ENCODE peak calls at places on chromosomes 11 and 22, in nine cellular contexts. One of them, this sample, is unnamed.

GRCh38 chr22:27727673-27728451 is 73.7 kb downstream of the MN1 start:
- DNase-seq in NCI-H2081: no peak
- DNase-seq in NCI-H1105: no peak
- DNase-seq in glutamatergic neuron: no peak
- DNase-seq in putamen: no peak
- DNase-seq in CD8-positive, alpha-beta T cell: no peak
- DNase-seq in activated CD4-positive, CD25-positive, alpha-beta regulatory T cell treated with anti-CD3 and anti-CD28 coated beads, Interleukin-2, amount 50 U/mL, for 72 hours: no peak
- DNase-seq in AG20443: no peak
- DNase-seq in DMS153: no peak
- DNase-seq in this sample: no peak

GRCh38 chr11:1392561-1392960 is 2.8 kb downstream of the BRSK2 start:
- DNase-seq in AG20443: no peak
- DNase-seq in CD8-positive, alpha-beta T cell: no peak
- DNase-seq in activated CD4-positive, CD25-positive, alpha-beta regulatory T cell treated with anti-CD3 and anti-CD28 coated beads, Interleukin-2, amount 50 U/mL, for 72 hours: no peak
- DNase-seq in DMS153: no peak
- DNase-seq in putamen: no peak
- DNase-seq in NCI-H1105: no peak
- DNase-seq in NCI-H2081: no peak
- DNase-seq in glutamatergic neuron: no peak
- DNase-seq in this sample: no peak

GRCh38 chr22:35657571-35658312 is 9.5 kb downstream of the APOL6 start:
- DNase-seq in DMS153: no peak
- DNase-seq in putamen: no peak
- DNase-seq in NCI-H2081: no peak
- DNase-seq in AG20443: no peak
- DNase-seq in CD8-positive, alpha-beta T cell: no peak
- DNase-seq in NCI-H1105: no peak
- DNase-seq in activated CD4-positive, CD25-positive, alpha-beta regulatory T cell treated with anti-CD3 and anti-CD28 coated beads, Interleukin-2, amount 50 U/mL, for 72 hours: no peak
- DNase-seq in glutamatergic neuron: no peak
- DNase-seq in this sample: no peak

GRCh38 chr11:123083623-123084029 is 21.7 kb upstream of the HSPA8 start:
- DNase-seq in activated CD4-positive, CD25-positive, alpha-beta regulatory T cell treated with anti-CD3 and anti-CD28 coated beads, Interleukin-2, amount 50 U/mL, for 72 hours: peak
- DNase-seq in NCI-H1105: peak
- DNase-seq in putamen: no peak
- DNase-seq in CD8-positive, alpha-beta T cell: peak
- DNase-seq in NCI-H2081: peak
- DNase-seq in DMS153: peak
- DNase-seq in glutamatergic neuron: no peak
- DNase-seq in AG20443: peak
- DNase-seq in this sample: peak

GRCh38 chr11:68354181-68354872 is 41.9 kb downstream of the LRP5 start:
- DNase-seq in NCI-H1105: no peak
- DNase-seq in CD8-positive, alpha-beta T cell: no peak
- DNase-seq in activated CD4-positive, CD25-positive, alpha-beta regulatory T cell treated with anti-CD3 and anti-CD28 coated beads, Interleukin-2, amount 50 U/mL, for 72 hours: no peak
- DNase-seq in DMS153: no peak
- DNase-seq in AG20443: peak
- DNase-seq in putamen: no peak
- DNase-seq in NCI-H2081: no peak
- DNase-seq in glutamatergic neuron: no peak
- DNase-seq in this sample: no peak

GRCh38 chr11:130546901-130547694 is 98.7 kb downstream of the ADAMTS15 start:
- DNase-seq in glutamatergic neuron: no peak
- DNase-seq in putamen: no peak
- DNase-seq in NCI-H2081: no peak
- DNase-seq in AG20443: no peak
- DNase-seq in NCI-H1105: no peak
- DNase-seq in CD8-positive, alpha-beta T cell: no peak
- DNase-seq in DMS153: no peak
- DNase-seq in activated CD4-positive, CD25-positive, alpha-beta regulatory T cell treated with anti-CD3 and anti-CD28 coated beads, Interleukin-2, amount 50 U/mL, for 72 hours: no peak
- DNase-seq in this sample: no peak

GRCh38 chr11:74780277-74780870 is 31.7 kb downstream of the RNF169 start:
- DNase-seq in CD8-positive, alpha-beta T cell: no peak
- DNase-seq in AG20443: no peak
- DNase-seq in putamen: no peak
- DNase-seq in DMS153: no peak
- DNase-seq in NCI-H1105: no peak
- DNase-seq in NCI-H2081: no peak
- DNase-seq in activated CD4-positive, CD25-positive, alpha-beta regulatory T cell treated with anti-CD3 and anti-CD28 coated beads, Interleukin-2, amount 50 U/mL, for 72 hours: no peak
- DNase-seq in glutamatergic neuron: no peak
- DNase-seq in this sample: no peak

GRCh38 chr11:71940561-71941219 is 11.8 kb downstream of the RNF121 start:
- DNase-seq in glutamatergic neuron: no peak
- DNase-seq in activated CD4-positive, CD25-positive, alpha-beta regulatory T cell treated with anti-CD3 and anti-CD28 coated beads, Interleukin-2, amount 50 U/mL, for 72 hours: no peak
- DNase-seq in CD8-positive, alpha-beta T cell: no peak
- DNase-seq in NCI-H1105: no peak
- DNase-seq in NCI-H2081: no peak
- DNase-seq in putamen: no peak
- DNase-seq in AG20443: peak
- DNase-seq in DMS153: no peak
- DNase-seq in this sample: no peak

GRCh38 chr11:1782831-1783724 is 19.4 kb upstream of the CTSD start:
- DNase-seq in AG20443: no peak
- DNase-seq in putamen: no peak
- DNase-seq in CD8-positive, alpha-beta T cell: no peak
- DNase-seq in NCI-H1105: no peak
- DNase-seq in DMS153: no peak
- DNase-seq in glutamatergic neuron: peak
- DNase-seq in NCI-H2081: no peak
- DNase-seq in activated CD4-positive, CD25-positive, alpha-beta regulatory T cell treated with anti-CD3 and anti-CD28 coated beads, Interleukin-2, amount 50 U/mL, for 72 hours: no peak
- DNase-seq in this sample: no peak

GRCh38 chr11:19903620-19904069 is 191.0 kb downstream of the NAV2 start:
- DNase-seq in DMS153: peak
- DNase-seq in activated CD4-positive, CD25-positive, alpha-beta regulatory T cell treated with anti-CD3 and anti-CD28 coated beads, Interleukin-2, amount 50 U/mL, for 72 hours: peak
- DNase-seq in AG20443: peak
- DNase-seq in CD8-positive, alpha-beta T cell: no peak
- DNase-seq in glutamatergic neuron: peak
- DNase-seq in putamen: peak
- DNase-seq in NCI-H1105: peak
- DNase-seq in NCI-H2081: peak
- DNase-seq in this sample: peak

GRCh38 chr22:39614442-39614841 is 43.9 kb downstream of the CACNA1I start:
- DNase-seq in putamen: no peak
- DNase-seq in CD8-positive, alpha-beta T cell: no peak
- DNase-seq in AG20443: no peak
- DNase-seq in glutamatergic neuron: no peak
- DNase-seq in NCI-H2081: no peak
- DNase-seq in activated CD4-positive, CD25-positive, alpha-beta regulatory T cell treated with anti-CD3 and anti-CD28 coated beads, Interleukin-2, amount 50 U/mL, for 72 hours: no peak
- DNase-seq in DMS153: no peak
- DNase-seq in NCI-H1105: no peak
- DNase-seq in this sample: no peak

GRCh38 chr11:102476069-102476468 is 23.5 kb upstream of the TMEM123 start:
- DNase-seq in glutamatergic neuron: no peak
- DNase-seq in CD8-positive, alpha-beta T cell: no peak
- DNase-seq in AG20443: no peak
- DNase-seq in activated CD4-positive, CD25-positive, alpha-beta regulatory T cell treated with anti-CD3 and anti-CD28 coated beads, Interleukin-2, amount 50 U/mL, for 72 hours: no peak
- DNase-seq in DMS153: no peak
- DNase-seq in NCI-H1105: no peak
- DNase-seq in putamen: no peak
- DNase-seq in NCI-H2081: no peak
- DNase-seq in this sample: no peak

GRCh38 chr11:121983901-121984300 is 132.1 kb downstream of the BLID start:
- DNase-seq in activated CD4-positive, CD25-positive, alpha-beta regulatory T cell treated with anti-CD3 and anti-CD28 coated beads, Interleukin-2, amount 50 U/mL, for 72 hours: no peak
- DNase-seq in NCI-H2081: no peak
- DNase-seq in CD8-positive, alpha-beta T cell: no peak
- DNase-seq in glutamatergic neuron: no peak
- DNase-seq in DMS153: no peak
- DNase-seq in putamen: no peak
- DNase-seq in NCI-H1105: no peak
- DNase-seq in AG20443: no peak
- DNase-seq in this sample: no peak

GRCh38 chr11:63846897-63847296 is 8.0 kb downstream of the MARK2 start:
- DNase-seq in activated CD4-positive, CD25-positive, alpha-beta regulatory T cell treated with anti-CD3 and anti-CD28 coated beads, Interleukin-2, amount 50 U/mL, for 72 hours: no peak
- DNase-seq in putamen: no peak
- DNase-seq in AG20443: no peak
- DNase-seq in glutamatergic neuron: no peak
- DNase-seq in CD8-positive, alpha-beta T cell: no peak
- DNase-seq in DMS153: no peak
- DNase-seq in NCI-H2081: no peak
- DNase-seq in NCI-H1105: no peak
- DNase-seq in this sample: no peak

GRCh38 chr22:24410110-24410856 is 17.1 kb upstream of the ADORA2A start:
- DNase-seq in DMS153: no peak
- DNase-seq in CD8-positive, alpha-beta T cell: no peak
- DNase-seq in NCI-H2081: no peak
- DNase-seq in NCI-H1105: no peak
- DNase-seq in AG20443: no peak
- DNase-seq in glutamatergic neuron: no peak
- DNase-seq in activated CD4-positive, CD25-positive, alpha-beta regulatory T cell treated with anti-CD3 and anti-CD28 coated beads, Interleukin-2, amount 50 U/mL, for 72 hours: no peak
- DNase-seq in putamen: no peak
- DNase-seq in this sample: no peak

GRCh38 chr11:4025248-4025956 is 69.2 kb upstream of the RRM1 start:
- DNase-seq in NCI-H2081: no peak
- DNase-seq in activated CD4-positive, CD25-positive, alpha-beta regulatory T cell treated with anti-CD3 and anti-CD28 coated beads, Interleukin-2, amount 50 U/mL, for 72 hours: no peak
- DNase-seq in glutamatergic neuron: no peak
- DNase-seq in CD8-positive, alpha-beta T cell: no peak
- DNase-seq in DMS153: no peak
- DNase-seq in NCI-H1105: peak
- DNase-seq in putamen: no peak
- DNase-seq in AG20443: peak
- DNase-seq in this sample: no peak

GRCh38 chr11:27391336-27392015 is 28.5 kb upstream of the CCDC34 start:
- DNase-seq in activated CD4-positive, CD25-positive, alpha-beta regulatory T cell treated with anti-CD3 and anti-CD28 coated beads, Interleukin-2, amount 50 U/mL, for 72 hours: no peak
- DNase-seq in CD8-positive, alpha-beta T cell: no peak
- DNase-seq in glutamatergic neuron: no peak
- DNase-seq in NCI-H1105: no peak
- DNase-seq in putamen: no peak
- DNase-seq in AG20443: no peak
- DNase-seq in DMS153: no peak
- DNase-seq in NCI-H2081: no peak
- DNase-seq in this sample: no peak

GRCh38 chr11:8652140-8652539 is 30.3 kb downstream of the TRIM66 start:
- DNase-seq in DMS153: no peak
- DNase-seq in NCI-H1105: no peak
- DNase-seq in CD8-positive, alpha-beta T cell: no peak
- DNase-seq in activated CD4-positive, CD25-positive, alpha-beta regulatory T cell treated with anti-CD3 and anti-CD28 coated beads, Interleukin-2, amount 50 U/mL, for 72 hours: no peak
- DNase-seq in AG20443: peak
- DNase-seq in glutamatergic neuron: no peak
- DNase-seq in NCI-H2081: no peak
- DNase-seq in putamen: no peak
- DNase-seq in this sample: no peak

GRCh38 chr11:74468521-74469280 is 1.4 kb upstream of the KCNE3 start:
- DNase-seq in activated CD4-positive, CD25-positive, alpha-beta regulatory T cell treated with anti-CD3 and anti-CD28 coated beads, Interleukin-2, amount 50 U/mL, for 72 hours: no peak
- DNase-seq in DMS153: no peak
- DNase-seq in NCI-H1105: no peak
- DNase-seq in NCI-H2081: no peak
- DNase-seq in AG20443: no peak
- DNase-seq in glutamatergic neuron: no peak
- DNase-seq in CD8-positive, alpha-beta T cell: no peak
- DNase-seq in putamen: no peak
- DNase-seq in this sample: no peak

GRCh38 chr11:67045314-67045713 is 11.3 kb upstream of the RHOD start:
- DNase-seq in NCI-H2081: no peak
- DNase-seq in CD8-positive, alpha-beta T cell: no peak
- DNase-seq in putamen: peak
- DNase-seq in glutamatergic neuron: no peak
- DNase-seq in DMS153: no peak
- DNase-seq in AG20443: peak
- DNase-seq in activated CD4-positive, CD25-positive, alpha-beta regulatory T cell treated with anti-CD3 and anti-CD28 coated beads, Interleukin-2, amount 50 U/mL, for 72 hours: no peak
- DNase-seq in NCI-H1105: no peak
- DNase-seq in this sample: no peak

GRCh38 chr22:22025320-22026156 is 43.0 kb upstream of the TOP3B start:
- DNase-seq in DMS153: no peak
- DNase-seq in glutamatergic neuron: no peak
- DNase-seq in CD8-positive, alpha-beta T cell: no peak
- DNase-seq in AG20443: no peak
- DNase-seq in NCI-H1105: no peak
- DNase-seq in NCI-H2081: no peak
- DNase-seq in putamen: no peak
- DNase-seq in activated CD4-positive, CD25-positive, alpha-beta regulatory T cell treated with anti-CD3 and anti-CD28 coated beads, Interleukin-2, amount 50 U/mL, for 72 hours: no peak
- DNase-seq in this sample: no peak

GRCh38 chr11:24421766-24422165 is 75.1 kb upstream of the LUZP2 start:
- DNase-seq in CD8-positive, alpha-beta T cell: no peak
- DNase-seq in activated CD4-positive, CD25-positive, alpha-beta regulatory T cell treated with anti-CD3 and anti-CD28 coated beads, Interleukin-2, amount 50 U/mL, for 72 hours: no peak
- DNase-seq in NCI-H1105: no peak
- DNase-seq in putamen: no peak
- DNase-seq in NCI-H2081: no peak
- DNase-seq in glutamatergic neuron: no peak
- DNase-seq in AG20443: no peak
- DNase-seq in DMS153: no peak
- DNase-seq in this sample: no peak

GRCh38 chr11:124199702-124200101 is 16.6 kb downstream of the OR10D3 start:
- DNase-seq in CD8-positive, alpha-beta T cell: no peak
- DNase-seq in DMS153: peak
- DNase-seq in glutamatergic neuron: no peak
- DNase-seq in putamen: no peak
- DNase-seq in activated CD4-positive, CD25-positive, alpha-beta regulatory T cell treated with anti-CD3 and anti-CD28 coated beads, Interleukin-2, amount 50 U/mL, for 72 hours: no peak
- DNase-seq in NCI-H2081: no peak
- DNase-seq in AG20443: no peak
- DNase-seq in NCI-H1105: no peak
- DNase-seq in this sample: no peak

GRCh38 chr11:9380773-9381172 is 3.7 kb upstream of the IPO7 start:
- DNase-seq in CD8-positive, alpha-beta T cell: no peak
- DNase-seq in NCI-H1105: no peak
- DNase-seq in activated CD4-positive, CD25-positive, alpha-beta regulatory T cell treated with anti-CD3 and anti-CD28 coated beads, Interleukin-2, amount 50 U/mL, for 72 hours: no peak
- DNase-seq in AG20443: peak
- DNase-seq in glutamatergic neuron: no peak
- DNase-seq in NCI-H2081: no peak
- DNase-seq in putamen: no peak
- DNase-seq in DMS153: no peak
- DNase-seq in this sample: no peak

GRCh38 chr11:64032050-64032449 is 3.7 kb upstream of the FLRT1 start:
- DNase-seq in glutamatergic neuron: no peak
- DNase-seq in DMS153: no peak
- DNase-seq in putamen: no peak
- DNase-seq in activated CD4-positive, CD25-positive, alpha-beta regulatory T cell treated with anti-CD3 and anti-CD28 coated beads, Interleukin-2, amount 50 U/mL, for 72 hours: no peak
- DNase-seq in NCI-H1105: no peak
- DNase-seq in CD8-positive, alpha-beta T cell: no peak
- DNase-seq in NCI-H2081: no peak
- DNase-seq in AG20443: no peak
- DNase-seq in this sample: no peak

GRCh38 chr22:39244073-39244495 is 698 bp downstream of the PDGFB start:
- DNase-seq in putamen: no peak
- DNase-seq in NCI-H2081: no peak
- DNase-seq in activated CD4-positive, CD25-positive, alpha-beta regulatory T cell treated with anti-CD3 and anti-CD28 coated beads, Interleukin-2, amount 50 U/mL, for 72 hours: no peak
- DNase-seq in glutamatergic neuron: no peak
- DNase-seq in DMS153: no peak
- DNase-seq in NCI-H1105: no peak
- DNase-seq in AG20443: no peak
- DNase-seq in CD8-positive, alpha-beta T cell: no peak
- DNase-seq in this sample: no peak

GRCh38 chr22:38223289-38223960 is 21.6 kb downstream of the MAFF start:
- DNase-seq in activated CD4-positive, CD25-positive, alpha-beta regulatory T cell treated with anti-CD3 and anti-CD28 coated beads, Interleukin-2, amount 50 U/mL, for 72 hours: no peak
- DNase-seq in DMS153: no peak
- DNase-seq in CD8-positive, alpha-beta T cell: no peak
- DNase-seq in AG20443: no peak
- DNase-seq in NCI-H2081: no peak
- DNase-seq in glutamatergic neuron: no peak
- DNase-seq in NCI-H1105: no peak
- DNase-seq in putamen: no peak
- DNase-seq in this sample: no peak

GRCh38 chr11:44658451-44658850 is 68.3 kb upstream of the TSPAN18 start:
- DNase-seq in activated CD4-positive, CD25-positive, alpha-beta regulatory T cell treated with anti-CD3 and anti-CD28 coated beads, Interleukin-2, amount 50 U/mL, for 72 hours: no peak
- DNase-seq in DMS153: no peak
- DNase-seq in putamen: no peak
- DNase-seq in AG20443: peak
- DNase-seq in glutamatergic neuron: peak
- DNase-seq in CD8-positive, alpha-beta T cell: no peak
- DNase-seq in NCI-H2081: no peak
- DNase-seq in NCI-H1105: no peak
- DNase-seq in this sample: no peak

GRCh38 chr22:24525416-24526037 is 29.4 kb downstream of the GUCD1 start:
- DNase-seq in NCI-H2081: peak
- DNase-seq in activated CD4-positive, CD25-positive, alpha-beta regulatory T cell treated with anti-CD3 and anti-CD28 coated beads, Interleukin-2, amount 50 U/mL, for 72 hours: peak
- DNase-seq in AG20443: peak
- DNase-seq in CD8-positive, alpha-beta T cell: peak
- DNase-seq in NCI-H1105: peak
- DNase-seq in putamen: peak
- DNase-seq in glutamatergic neuron: peak
- DNase-seq in DMS153: peak
- DNase-seq in this sample: peak

GRCh38 chr22:46620588-46621242 is 529 bp downstream of the GRAMD4 start:
- DNase-seq in putamen: no peak
- DNase-seq in NCI-H2081: no peak
- DNase-seq in AG20443: no peak
- DNase-seq in NCI-H1105: no peak
- DNase-seq in glutamatergic neuron: no peak
- DNase-seq in activated CD4-positive, CD25-positive, alpha-beta regulatory T cell treated with anti-CD3 and anti-CD28 coated beads, Interleukin-2, amount 50 U/mL, for 72 hours: no peak
- DNase-seq in DMS153: no peak
- DNase-seq in CD8-positive, alpha-beta T cell: no peak
- DNase-seq in this sample: no peak